ENCODE peak calls at places on chromosomes 3 and 15, in five cellular contexts. B is activated CD8-positive, alpha-beta T cell treated with anti-CD3 and anti-CD28 coated beads for 36 hours; X is NCI-H2081; Z is activated gamma-delta T cell treated with anti-CD3 and anti-CD28 coated beads, Interleukin-2, amount 50 U/mL, for 16 hours; J is activated CD4-positive, alpha-beta T cell treated with anti-CD3 and anti-CD28 coated beads for 24 hours. O is an unnamed sample.

GRCh38 chr3:161510510-161511260 is 14.1 kb downstream of the OTOL1 start:
- DNase-seq in B (no peak), X (peak; percentile 45), Z (no peak), J (no peak), O (peak; percentile 69)

GRCh38 chr3:46612324-46612723 is at the start of gene FAM240A:
- DNase-seq in B (no peak), X (no peak), Z (no peak), J (no peak), O (no peak)

GRCh38 chr3:189361103-189361835 is 189.5 kb downstream of the TPRG1 start:
- DNase-seq in B (no peak), X (no peak), Z (no peak), J (no peak), O (no peak)

GRCh38 chr15:57827021-57827420 is 120.5 kb downstream of the POLR2M start:
- DNase-seq in B (no peak), X (no peak), Z (no peak), J (no peak), O (no peak)

GRCh38 chr3:39287216-39287858 is 7.5 kb upstream of the CX3CR1 start:
- DNase-seq in B (no peak), X (no peak), Z (no peak), J (no peak), O (no peak)

GRCh38 chr15:35738370-35738769 is 192.4 kb upstream of the DPH6 start:
- DNase-seq in B (no peak), X (no peak), Z (no peak), J (no peak), O (no peak)

GRCh38 chr3:168648321-168648720 is 552.6 kb upstream of the GOLIM4 start:
- DNase-seq in B (no peak), X (no peak), Z (no peak), J (no peak), O (no peak)

GRCh38 chr3:102460579-102460978 is 25.8 kb downstream of the ZPLD1 start:
- DNase-seq in B (no peak), X (no peak), Z (no peak), J (no peak), O (no peak)

GRCh38 chr15:52331490-52332240 is 36.1 kb upstream of the MYO5C start:
- DNase-seq in B (peak; percentile 75), X (peak; percentile 50), Z (peak; percentile 24), J (peak; percentile 26), O (peak; percentile 70)

GRCh38 chr15:72758195-72758594 is 25.4 kb downstream of the ADPGK start:
- DNase-seq in B (no peak), X (no peak), Z (no peak), J (no peak), O (no peak)

GRCh38 chr3:126908752-126909275 is 74.1 kb upstream of the PLXNA1 start:
- DNase-seq in B (no peak), X (no peak), Z (no peak), J (no peak), O (no peak)